ENCODE peak calls at places on chromosome 13, in four cellular contexts. V is endodermal cell, H is epithelial cell of proximal tubule, P is ascending aorta. S is an unnamed sample.

GRCh38 chr13:63706751-63707150 is 2291.1 kb upstream of the PCDH20 start:
- DNase-seq in H (no peak), V (no peak), P (no peak), S (no peak)

GRCh38 chr13:109729031-109729870 is 57.1 kb downstream of the IRS2 start:
- DNase-seq in H (peak; percentile 37), P (no peak), V (peak; percentile 51), S (no peak)

GRCh38 chr13:57630661-57631606 is 610 bp upstream of the PCDH17 start:
- DNase-seq in P (peak; percentile 57), V (peak; percentile 57), H (no peak), S (peak; percentile 58)

GRCh38 chr13:26679945-26680516 is 80.6 kb downstream of the GPR12 start:
- DNase-seq in V (peak; percentile 62), H (no peak), P (no peak), S (peak; percentile 38)

GRCh38 chr13:48155850-48156249 is 60.9 kb upstream of the MED4 start:
- DNase-seq in V (no peak), H (peak; percentile 56), P (no peak), S (no peak)

GRCh38 chr13:20197361-20197834 is 4.7 kb upstream of the GJB2 start:
- DNase-seq in H (no peak), P (no peak), V (no peak), S (no peak)

GRCh38 chr13:66660013-66660804 is 569.9 kb downstream of the PCDH9 start:
- DNase-seq in H (no peak), P (no peak), V (no peak), S (no peak)

GRCh38 chr13:24693862-24694471 is 13.8 kb downstream of the ATP12A start:
- DNase-seq in H (no peak), P (no peak), V (peak; percentile 90), S (no peak)

GRCh38 chr13:50156722-50157121 is 141.5 kb downstream of the KCNRG start:
- DNase-seq in P (no peak), V (no peak), H (no peak), S (no peak)

GRCh38 chr13:50627111-50627510 is 216.4 kb downstream of the DLEU7 start:
- DNase-seq in V (no peak), H (no peak), P (no peak), S (no peak)

GRCh38 chr13:47463726-47464125 is 537.3 kb downstream of the SUCLA2 start:
- DNase-seq in H (no peak), V (peak; percentile 57), P (no peak), S (no peak)

GRCh38 chr13:30818323-30818960 is 83.1 kb downstream of the ALOX5AP start:
- DNase-seq in H (no peak), V (no peak), P (peak; percentile 70), S (no peak)

GRCh38 chr13:74930402-74931165 is 551.4 kb downstream of the TBC1D4 start:
- DNase-seq in V (no peak), P (no peak), H (peak; percentile 74), S (peak; percentile 70)

GRCh38 chr13:77460195-77460594 is 75.3 kb upstream of the SCEL start:
- DNase-seq in V (no peak), H (no peak), P (peak; percentile 77), S (no peak)

GRCh38 chr13:75425216-75426009 is 56.6 kb downstream of the TBC1D4 start:
- DNase-seq in P (no peak), H (no peak), V (no peak), S (no peak)

GRCh38 chr13:33109801-33110200 is 93.6 kb downstream of the KL start:
- DNase-seq in V (peak; percentile 78), P (no peak), H (no peak), S (no peak)

GRCh38 chr13:41528021-41528420 is 70.7 kb downstream of the RGCC start:
- DNase-seq in P (no peak), V (no peak), H (no peak), S (no peak)

GRCh38 chr13:77479326-77479725 is 56.2 kb upstream of the SCEL start:
- DNase-seq in P (no peak), V (no peak), H (no peak), S (no peak)

GRCh38 chr13:111846396-111847174 is 220.4 kb upstream of the SOX1 start:
- DNase-seq in V (peak; percentile 57), P (no peak), H (no peak), S (no peak)

GRCh38 chr13:111228262-111229144 is 91.9 kb upstream of the TEX29 start:
- DNase-seq in V (peak; percentile 65), P (peak; percentile 92), H (peak; percentile 99), S (peak; percentile 95)

GRCh38 chr13:27919934-27920676 is at the start of gene PDX1:
- DNase-seq in P (no peak), H (no peak), V (peak; percentile 90), S (no peak)

GRCh38 chr13:27920677-27921420 is 1.0 kb downstream of the PDX1 start:
- DNase-seq in V (peak; percentile 72), P (no peak), H (no peak), S (no peak)

GRCh38 chr13:27918918-27919255 is 913 bp upstream of the PDX1 start:
- DNase-seq in H (no peak), V (no peak), P (no peak), S (no peak)

GRCh38 chr13:27918041-27918917 is 1.5 kb upstream of the PDX1 start:
- DNase-seq in P (no peak), V (peak; percentile 61), H (no peak), S (no peak)

GRCh38 chr13:27919299-27919933 is 384 bp upstream of the PDX1 start:
- DNase-seq in V (no peak), P (no peak), H (no peak), S (no peak)
- H3K4me3 ChIP-seq in V (no peak overlapping the region), P (peak overlapping the region; percentile 29), H (peak overlapping the region; percentile 23), S (no peak overlapping the region)

GRCh38 chr13:79405501-79405830 is 589 bp downstream of the RBM26 start:
- DNase-seq in P (no peak), V (no peak), H (no peak), S (no peak)

GRCh38 chr13:79409828-79410227 is 3.8 kb upstream of the RBM26 start:
- DNase-seq in H (no peak), P (no peak), V (no peak), S (no peak)

GRCh38 chr13:79405831-79406596 is at the start of gene RBM26:
- DNase-seq in P (peak; percentile 95), H (peak; percentile 73), V (peak; percentile 97), S (peak; percentile 78)

GRCh38 chr13:79406597-79406908 is 498 bp upstream of the RBM26 start:
- DNase-seq in V (no peak), H (no peak), P (no peak), S (no peak)

DNA sequence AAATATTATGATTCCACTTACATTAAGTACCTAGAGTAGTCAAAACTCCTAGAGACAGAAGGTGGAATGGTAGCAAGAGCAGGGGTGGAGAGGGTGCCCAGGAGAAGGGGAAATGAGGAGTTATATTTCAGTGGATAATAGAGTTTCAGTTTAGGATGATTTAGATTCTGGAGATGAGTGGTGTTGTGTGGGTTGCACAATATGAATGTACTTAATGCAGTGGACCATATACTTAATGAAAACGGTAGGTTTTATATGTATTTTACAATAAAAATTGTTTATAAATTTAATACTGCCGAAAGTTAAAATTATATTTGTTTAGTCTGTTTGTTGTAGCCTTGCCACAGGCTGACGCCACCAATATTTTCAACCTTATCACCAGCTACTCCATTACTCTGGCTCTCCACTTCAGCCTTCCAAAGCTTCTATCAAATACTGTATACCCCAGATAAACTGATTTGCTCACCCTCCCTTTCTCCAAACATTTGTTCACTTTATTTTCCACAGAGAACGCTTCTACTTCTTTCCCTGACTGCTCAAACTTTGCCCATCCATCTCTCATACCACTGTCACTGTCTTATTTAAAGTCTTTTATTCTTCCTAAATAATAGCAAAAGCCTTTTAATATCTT is 1.4 kb upstream of the RBM26 start:
- DNase-seq in V (no peak), H (no peak), P (no peak), S (no peak)
- H3K4me3 ChIP-seq in V (peak overlapping the region; percentile 93), H (peak overlapping the region; percentile 77), P (no peak overlapping the region), S (no peak overlapping the region)

DNA sequence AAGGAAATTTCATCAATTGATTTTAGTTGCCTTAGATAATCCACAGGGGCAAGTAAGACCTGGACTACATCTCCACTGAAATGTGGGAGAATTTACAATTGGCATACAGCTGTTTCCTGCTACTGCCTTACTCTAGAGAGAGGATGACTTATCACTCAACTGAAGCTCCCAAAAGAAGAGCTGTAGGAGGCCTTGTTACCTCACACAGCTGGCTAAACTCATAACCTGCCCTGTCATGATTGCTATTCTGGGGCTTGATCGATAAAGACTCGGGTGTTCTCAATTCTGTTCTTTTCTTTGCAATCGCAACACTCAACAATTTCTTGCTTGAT is 1396.4 kb downstream of the EFNB2 start:
- DNase-seq in V (no peak), H (no peak), P (no peak), S (no peak)
- H3K4me3 ChIP-seq in V (no peak overlapping the region), H (no peak overlapping the region), P (no peak overlapping the region), S (no peak overlapping the region)

GRCh38 chr13:113488283-113488682 is 2.2 kb downstream of the DCUN1D2 start:
- DNase-seq in H (no peak), P (no peak), V (no peak), S (no peak)
- H3K4me3 ChIP-seq in H (no peak overlapping the region), P (no peak overlapping the region), V (peak overlapping the region; percentile 81), S (no peak overlapping the region)

DNA sequence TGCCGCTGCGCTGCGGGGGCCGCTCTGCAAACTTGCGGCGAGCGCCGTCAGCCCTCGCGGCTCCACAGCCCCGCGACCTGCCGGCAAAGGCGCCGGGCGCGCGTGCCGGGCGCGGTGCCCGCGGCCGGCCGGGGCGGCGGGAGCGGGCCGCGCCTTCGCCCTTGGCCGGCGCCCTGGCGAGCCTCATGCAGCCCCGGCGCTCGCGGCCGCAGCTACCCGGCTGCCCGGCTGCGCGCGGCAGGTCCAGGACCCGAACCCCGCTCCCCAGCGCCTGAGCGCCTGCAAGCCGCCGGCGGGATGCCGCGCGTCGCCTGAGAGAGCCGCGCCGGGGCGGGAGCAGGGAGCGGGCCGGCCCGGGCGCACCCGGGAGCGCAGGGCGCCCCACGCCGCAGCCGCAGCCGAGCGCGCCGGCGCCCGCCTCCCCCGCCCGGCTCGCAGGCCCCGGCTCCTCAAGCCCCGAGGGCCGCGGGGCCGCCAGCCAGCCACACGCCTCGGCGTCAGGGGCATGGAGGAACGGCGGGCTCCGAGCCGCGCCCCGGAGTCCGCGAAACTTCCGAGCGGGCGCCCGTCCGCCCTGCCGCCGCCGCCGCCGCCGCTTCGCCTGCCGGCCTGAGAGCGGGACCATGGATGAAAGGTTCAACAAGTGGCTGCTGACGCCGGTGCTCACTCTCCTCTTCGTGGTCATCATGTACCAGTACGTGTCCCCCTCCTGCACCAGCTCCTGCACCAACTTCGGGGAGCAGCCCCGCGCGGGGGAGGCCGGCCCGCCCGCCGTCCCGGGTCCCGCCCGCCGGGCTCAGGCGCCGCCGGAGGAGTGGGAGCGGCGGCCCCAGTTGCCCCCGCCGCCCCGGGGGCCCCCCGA is 564 bp downstream of the HS6ST3 start:
- DNase-seq in V (peak; percentile 78), P (no peak), H (no peak), S (no peak)
- H3K4me3 ChIP-seq in V (peak overlapping the region; percentile 75), P (peak overlapping the region; percentile 61), H (peak overlapping the region; percentile 59), S (peak overlapping the region; percentile 57)

DNA sequence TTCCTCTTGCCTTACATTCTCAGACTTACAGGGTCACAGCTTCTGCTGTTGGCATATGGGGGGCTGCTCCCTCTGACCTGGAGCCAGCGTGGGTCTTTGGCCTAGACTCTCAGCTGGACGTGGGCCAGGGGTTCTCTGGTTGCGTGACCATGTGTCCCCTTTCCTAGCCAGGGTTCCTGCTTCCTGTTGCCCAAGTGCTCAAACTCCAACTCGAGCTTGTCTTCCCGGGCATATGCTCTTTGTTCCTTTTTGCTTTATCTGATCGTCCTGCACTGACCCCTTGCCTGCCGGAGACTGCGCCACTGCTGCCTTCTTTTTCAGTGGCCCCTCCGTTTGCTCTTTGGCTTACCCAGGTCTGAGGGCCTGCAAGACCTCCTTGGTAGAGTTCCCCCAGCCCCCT is 25.3 kb upstream of the GPR183 start:
- DNase-seq in V (no peak), H (no peak), P (no peak), S (no peak)
- H3K4me3 ChIP-seq in V (no peak overlapping the region), H (no peak overlapping the region), P (no peak overlapping the region), S (no peak overlapping the region)